ENCODE peak calls at places on chromosomes 13 and 19, in six cellular contexts. P, L, Z, R, I and K are unnamed samples.

GRCh38 chr13:79802389-79803140 is 321.6 kb downstream of the NDFIP2 start:
- DNase-seq in P (no peak), L (no peak), Z (no peak), R (no peak), I (no peak), K (no peak)

GRCh38 chr13:51520524-51520923 is 63.7 kb upstream of the WDFY2 start:
- DNase-seq in P (peak; percentile 82), L (no peak), Z (no peak), R (no peak), I (peak; percentile 46), K (no peak)

GRCh38 chr19:16460454-16460853 is 11.3 kb downstream of the EPS15L1 start:
- DNase-seq in P (no peak), L (no peak), Z (no peak), R (no peak), I (no peak), K (no peak)

GRCh38 chr13:110258876-110259631 is 47.9 kb downstream of the COL4A1 start:
- DNase-seq in P (peak; percentile 77), L (no peak), Z (no peak), R (no peak), I (no peak), K (no peak)

GRCh38 chr19:46783670-46784069 is 4.7 kb downstream of the SLC1A5 start:
- DNase-seq in P (no peak), L (no peak), Z (no peak), R (no peak), I (no peak), K (no peak)

GRCh38 chr13:111328111-111328802 is 7.8 kb downstream of the TEX29 start:
- DNase-seq in P (no peak), L (no peak), Z (no peak), R (no peak), I (no peak), K (no peak)

GRCh38 chr13:113991191-113991669 is 17.4 kb upstream of the C13orf46 start:
- DNase-seq in P (no peak), L (no peak), Z (no peak), R (peak; percentile 20), I (no peak), K (no peak)

GRCh38 chr13:71962735-71963134 is 95.7 kb upstream of the DACH1 start:
- DNase-seq in P (no peak), L (no peak), Z (no peak), R (no peak), I (no peak), K (no peak)

GRCh38 chr19:12603714-12604113 is 6.9 kb downstream of the ZNF490 start:
- DNase-seq in P (no peak), L (no peak), Z (no peak), R (no peak), I (no peak), K (no peak)

GRCh38 chr13:110503037-110503901 is 58.3 kb downstream of the RAB20 start:
- DNase-seq in P (no peak), L (no peak), Z (no peak), R (no peak), I (peak; percentile 90), K (no peak)

GRCh38 chr13:99484405-99484981 is 16.8 kb upstream of the TM9SF2 start:
- DNase-seq in P (peak; percentile 91), L (no peak), Z (no peak), R (no peak), I (peak; percentile 32), K (no peak)

GRCh38 chr13:91747164-91747563 is 348.7 kb downstream of the GPC5 start:
- DNase-seq in P (no peak), L (no peak), Z (no peak), R (no peak), I (no peak), K (no peak)

GRCh38 chr19:913080-913748 is at the start of gene R3HDM4:
- DNase-seq in P (no peak), L (peak; percentile 67), Z (peak; percentile 63), R (peak; percentile 92), I (no peak), K (no peak)

GRCh38 chr19:892243-892996 is 567 bp downstream of the MED16 start:
- DNase-seq in P (no peak), L (no peak), Z (no peak), R (no peak), I (no peak), K (no peak)

GRCh38 chr19:49829721-49830120 is 11.6 kb downstream of the MED25 start:
- DNase-seq in P (no peak), L (no peak), Z (no peak), R (no peak), I (no peak), K (no peak)

GRCh38 chr19:7869453-7869909 is 4.7 kb downstream of the PRR36 start:
- DNase-seq in P (peak; percentile 20), L (no peak), Z (no peak), R (peak; percentile 86), I (no peak), K (no peak)

GRCh38 chr13:78978381-78978998 is 319.5 kb upstream of the OBI1 start:
- DNase-seq in P (peak; percentile 65), L (peak; percentile 85), Z (no peak), R (no peak), I (peak; percentile 68), K (peak; percentile 19)

GRCh38 chr13:113597386-113598080 is 13.0 kb downstream of the TFDP1 start:
- DNase-seq in P (no peak), L (no peak), Z (peak; percentile 10), R (no peak), I (no peak), K (no peak)

GRCh38 chr13:27977476-27978300 is 8.6 kb upstream of the CDX2 start:
- DNase-seq in P (no peak), L (no peak), Z (no peak), R (peak; percentile 55), I (no peak), K (no peak)
- H3K4me3 ChIP-seq in P (no peak overlapping the region), L (no peak overlapping the region), Z (no peak overlapping the region), R (peak overlapping the region; percentile 47), I (no peak overlapping the region), K (no peak overlapping the region)

DNA sequence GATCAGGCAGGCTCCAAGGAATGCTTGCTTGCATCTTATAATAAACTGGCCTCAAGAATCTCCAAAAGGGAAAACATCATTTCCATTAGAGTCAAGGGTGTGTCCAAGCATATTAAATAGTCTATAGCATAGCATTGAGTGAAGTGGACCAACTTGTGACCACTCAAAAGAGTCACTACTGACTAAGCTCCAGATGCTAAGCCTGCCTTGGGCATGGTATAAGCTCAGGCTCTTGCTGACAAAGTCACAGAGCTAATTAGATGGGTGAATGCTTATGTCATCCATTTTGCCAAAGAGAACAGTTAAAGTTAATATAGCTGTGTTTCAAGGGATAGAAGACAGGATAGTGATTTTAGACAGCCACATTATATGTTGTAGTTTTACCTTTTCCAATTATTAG is 216.1 kb downstream of the DNAJC15 start:
- DNase-seq in P (peak; percentile 5), L (no peak), Z (no peak), R (no peak), I (no peak), K (no peak)
- TF ChIP-seq CTCF in P (no peak), L (no peak), Z (no peak), R (no peak), I (no peak), K (no peak)

DNA sequence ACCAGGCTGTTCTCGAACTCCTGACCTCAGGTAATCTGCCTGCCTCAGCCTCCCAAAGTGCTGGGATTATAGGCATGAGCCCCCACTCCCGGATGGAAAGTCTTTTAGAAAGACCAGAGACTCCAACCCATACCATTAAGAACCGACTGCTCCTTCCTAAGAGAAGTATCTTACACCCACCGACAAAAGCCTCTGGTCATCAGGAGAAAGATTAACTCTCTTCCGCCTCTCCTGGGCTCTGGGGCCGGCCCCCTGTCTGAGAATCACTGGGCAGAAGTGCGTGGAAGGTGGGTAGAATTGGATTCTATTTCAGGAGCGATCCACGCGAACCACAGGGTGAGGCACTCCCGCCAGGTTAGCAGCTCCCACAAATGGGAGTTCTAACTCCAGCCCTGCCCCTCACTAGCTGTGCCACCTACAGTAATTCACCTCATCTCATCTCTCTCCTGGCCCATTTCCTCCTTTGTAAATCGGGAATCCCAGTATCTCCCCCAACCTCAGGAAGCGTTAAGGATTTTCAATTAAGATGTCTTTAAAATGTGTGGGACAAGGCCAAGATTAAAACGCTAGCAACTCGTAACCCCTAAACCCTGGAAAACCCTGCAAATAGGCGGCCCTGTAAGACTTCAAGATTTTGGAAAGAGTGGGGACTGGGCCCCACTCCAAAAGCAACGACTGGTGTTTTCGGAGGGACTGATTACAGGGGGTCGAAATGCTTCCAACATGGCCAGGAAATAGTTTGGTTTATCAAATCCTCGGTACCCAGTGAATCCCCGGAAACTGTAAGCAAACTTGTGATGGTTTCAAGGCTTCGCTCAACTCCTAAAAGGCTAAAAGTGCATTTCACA is 1.3 kb downstream of the HNRNPL start:
- DNase-seq in P (no peak), L (no peak), Z (no peak), R (peak; percentile 45), I (no peak), K (no peak)
- H3K4me3 ChIP-seq in P (peak overlapping the region; percentile 44), L (peak overlapping the region; percentile 100), Z (peak overlapping the region; percentile 95), R (peak overlapping the region; percentile 90), I (peak overlapping the region; percentile 59), K (peak overlapping the region; percentile 56)

DNA sequence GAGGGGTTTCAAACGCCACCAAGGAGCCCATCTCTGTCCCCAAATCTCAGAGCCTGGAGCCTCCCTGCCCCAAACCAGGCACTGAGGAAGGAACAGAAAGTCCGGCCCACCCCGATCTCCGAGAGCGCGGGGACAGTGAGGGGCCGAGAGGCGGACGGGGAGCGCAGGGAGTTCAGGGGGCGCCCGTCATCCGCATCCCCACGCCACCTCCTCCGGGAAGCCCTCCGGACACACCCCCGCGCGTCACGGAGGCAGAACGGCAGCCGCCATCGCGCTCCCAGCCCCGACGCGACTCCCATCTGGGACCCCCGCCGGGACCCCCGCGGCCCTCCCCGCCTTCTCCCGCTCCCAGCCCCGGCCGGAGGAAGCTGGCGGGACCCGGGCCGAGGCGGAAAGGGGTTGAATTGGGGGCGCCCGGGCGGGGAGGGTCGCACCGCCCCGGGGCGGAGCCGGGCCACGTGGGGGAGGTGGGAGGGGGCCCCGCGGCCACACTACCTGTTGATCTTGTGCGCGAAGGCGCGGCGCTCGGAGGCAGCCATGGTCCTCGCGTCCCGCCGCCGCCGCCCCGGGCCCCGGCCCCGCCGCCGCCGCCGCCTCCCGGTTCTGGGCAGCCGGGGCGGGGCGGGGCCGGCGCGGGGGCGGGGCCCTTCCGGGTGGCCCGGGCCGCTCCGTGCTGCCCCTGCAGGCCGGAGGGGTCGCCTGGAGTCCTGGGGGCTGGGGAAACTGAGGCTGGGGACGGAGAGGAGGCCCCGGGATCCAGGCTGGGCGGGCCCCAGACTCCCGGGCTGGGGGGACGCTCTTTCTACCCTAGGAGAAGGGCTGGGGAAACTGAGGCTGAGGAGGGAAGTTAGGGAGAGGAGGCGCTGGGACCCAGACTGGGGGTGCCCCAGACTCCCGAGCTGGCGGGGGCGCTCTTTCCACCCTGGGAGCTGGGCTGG is at the start of gene DOCK6:
- DNase-seq in P (no peak), L (no peak), Z (no peak), R (peak; percentile 74), I (no peak), K (no peak)
- TF ChIP-seq CTCF in P (peak; percentile 44), L (peak; percentile 46), Z (peak; percentile 33), R (no peak), I (peak; percentile 51), K (peak; percentile 39)